ENCODE peak calls at places on chromosome 10, in seven cellular contexts. G is IMR-90; B is CD4-positive, alpha-beta T cell; H is right atrium auricular region; J is thoracic aorta; T is stomach; A is AG04450. K is an unnamed sample. For H3K27me3 and H3K9me3, the result is how much of the 10 kb centered on the place peaks cover.

GRCh38 chr10:37520488-37520887 is 336.9 kb downstream of the ZNF248 start:
- DNase-seq in A (no peak), G (no peak), B (no peak), H (no peak), T (no peak), J (no peak), K (no peak)

GRCh38 chr10:51047857-51048256 is 26.4 kb upstream of the PRKG1 start:
- DNase-seq in H (no peak), J (no peak), A (no peak), T (no peak), G (no peak), B (no peak), K (no peak)

GRCh38 chr10:110870823-110871235 is 899 bp upstream of the PDCD4 start:
- DNase-seq in H (no peak), T (no peak), J (no peak), B (no peak), G (no peak), A (no peak), K (no peak)

GRCh38 chr10:52540479-52540984 is 226.5 kb downstream of the DKK1 start:
- DNase-seq in A (no peak), G (no peak), H (no peak), B (no peak), T (no peak), J (no peak), K (no peak)

GRCh38 chr10:13439771-13440708 is 88.8 kb downstream of the BEND7 start:
- DNase-seq in G (no peak), J (no peak), A (no peak), H (peak), T (peak), B (peak), K (peak)

GRCh38 chr10:12130237-12130872 is 878 bp downstream of the SEC61A2 start:
- DNase-seq in G (peak), T (no peak), B (no peak), H (no peak), A (peak), J (no peak), K (peak)

GRCh38 chr10:101226888-101227736 is 2.2 kb downstream of the LBX1 start:
- DNase-seq in J (no peak), T (no peak), B (no peak), G (no peak), A (no peak), H (no peak), K (no peak)

GRCh38 chr10:35606423-35606822 is 1.3 kb downstream of the GJD4 start:
- DNase-seq in G (peak), A (no peak), J (no peak), H (no peak), B (no peak), T (no peak), K (no peak)

GRCh38 chr10:484925-485661 is 204.4 kb downstream of the DIP2C start:
- DNase-seq in A (no peak), H (peak), B (peak), G (no peak), J (no peak), T (peak), K (peak)

GRCh38 chr10:66910676-66911075 is 15.2 kb upstream of the LRRTM3 start:
- DNase-seq in A (no peak), G (no peak), H (no peak), B (no peak), T (no peak), J (no peak), K (no peak)

GRCh38 chr10:97821308-97822038 is 28.2 kb upstream of the GOLGA7B start:
- DNase-seq in T (no peak), H (no peak), A (no peak), B (no peak), G (no peak), J (no peak), K (peak)
- H3K27me3 ChIP-seq in T (under half), H (under half), A (under half), B (under half), G (under half), J (under half), K (under half)

DNA sequence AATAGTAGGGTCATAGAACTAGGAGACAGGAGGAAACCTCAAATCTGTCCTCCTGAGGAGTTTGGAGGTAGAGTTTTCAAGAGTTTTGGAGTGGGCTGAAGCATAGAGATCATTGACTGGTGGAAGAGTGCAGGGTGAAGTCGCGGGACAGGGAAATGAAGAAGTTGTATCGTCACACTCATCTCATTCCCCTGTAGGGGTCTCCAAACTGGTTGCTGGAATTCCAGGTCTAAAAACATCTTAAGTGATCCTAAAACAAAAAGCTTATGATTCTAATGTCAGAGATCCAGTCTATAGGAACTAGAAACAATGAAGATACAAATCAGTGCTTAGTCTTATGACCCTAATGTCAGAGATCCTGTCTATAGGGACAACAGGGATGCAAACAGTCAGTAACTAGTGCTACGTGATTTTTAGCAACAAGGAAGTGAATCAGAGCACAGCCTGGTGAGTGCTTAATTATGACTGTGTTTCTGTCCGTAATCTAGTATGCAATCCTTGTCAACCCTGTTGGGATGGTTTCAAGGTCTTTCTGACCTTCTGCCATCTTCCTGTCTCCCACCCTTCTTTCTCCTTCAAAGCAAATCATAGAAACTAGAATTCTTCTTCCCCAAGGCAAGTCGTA is 139.4 kb downstream of the SKIDA1 start:
- DNase-seq in H (no peak), T (no peak), G (no peak), J (no peak), B (no peak), A (no peak), K (no peak)
- TF ChIP-seq CTCF in H (no peak), T (no peak), G (no peak), J (no peak), B (no peak), A (no peak), K (no peak)

GRCh38 chr10:105726149-105726548 is 1085.1 kb downstream of the SORCS3 start:
- DNase-seq in T (no peak), B (no peak), H (no peak), A (no peak), J (no peak), G (no peak), K (no peak)
- H3K9me3 ChIP-seq in T (under half), B (under half), H (under half), A (under half), J (under half), G (under half), K (under half)

GRCh38 chr10:133167693-133168616 is 7.9 kb downstream of the KNDC1 start:
- DNase-seq in G (no peak), A (no peak), T (no peak), H (no peak), J (no peak), B (no peak), K (no peak)
- H3K27me3 ChIP-seq in G (under half), A (under half), T (under half), H (under half), J (under half), B (under half), K (under half)

GRCh38 chr10:121696854-121697253 is 98.6 kb upstream of the FGFR2 start:
- DNase-seq in G (no peak), H (no peak), B (no peak), T (peak), A (no peak), J (no peak), K (no peak)
- TF ChIP-seq CTCF in G (no peak), H (no peak), B (no peak), T (peak), A (peak), J (peak), K (peak)

DNA sequence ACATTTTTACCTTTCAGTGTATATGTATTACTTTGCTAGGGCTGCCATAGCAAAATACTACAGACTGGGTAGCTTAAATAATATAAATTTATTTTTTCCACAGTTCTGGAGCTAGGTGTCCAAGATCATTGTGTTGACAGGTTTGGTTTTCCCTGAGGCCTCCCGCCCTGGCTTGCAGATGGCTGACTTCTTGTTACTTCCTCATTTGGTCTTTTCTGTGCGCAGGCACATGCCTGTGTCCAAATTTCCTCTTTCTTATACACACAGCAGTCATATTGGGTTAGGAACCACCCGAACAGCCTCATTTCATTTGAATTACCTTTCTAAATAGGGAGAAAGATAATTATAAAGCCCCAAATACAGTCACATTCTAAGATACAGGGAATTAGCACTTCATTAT is 521.6 kb upstream of the SORCS1 start:
- DNase-seq in A (no peak), B (no peak), G (no peak), T (no peak), J (no peak), H (no peak), K (peak)
- H3K9me3 ChIP-seq in A (under half), B (under half), G (under half), T (under half), J (under half), H (under half), K (under half)

DNA sequence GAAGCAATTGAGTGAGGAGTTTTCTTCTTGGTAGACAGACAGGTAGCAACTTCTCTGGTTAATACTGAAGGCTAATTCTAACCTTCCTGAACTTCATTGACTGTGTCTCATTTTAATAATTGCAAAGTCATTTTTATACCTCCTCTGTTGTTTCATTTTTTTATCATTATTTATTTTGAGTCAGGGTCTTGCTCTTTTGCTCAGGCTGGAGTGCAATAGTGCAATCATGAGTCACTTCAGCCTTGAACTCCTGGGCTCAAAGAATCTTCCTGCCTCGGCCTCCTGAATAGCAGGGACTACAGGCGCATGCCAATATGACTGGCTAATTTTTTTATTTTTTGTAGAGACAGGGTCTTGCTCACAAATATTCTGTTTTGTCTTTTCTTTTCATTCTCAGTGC is 45.4 kb downstream of the APBB1IP start:
- DNase-seq in B (no peak), G (no peak), H (no peak), A (no peak), J (no peak), T (no peak), K (no peak)
- H3K27me3 ChIP-seq in B (under half), G (under half), H (under half), A (under half), J (under half), T (under half), K (under half)

GRCh38 chr10:123603130-123603529 is 63.0 kb upstream of the GPR26 start:
- DNase-seq in J (no peak), G (no peak), T (no peak), A (no peak), H (no peak), B (no peak), K (no peak)

GRCh38 chr10:123606955-123607354 is 59.2 kb upstream of the GPR26 start:
- DNase-seq in T (no peak), B (no peak), A (no peak), H (no peak), G (no peak), J (no peak), K (no peak)

GRCh38 chr10:123607386-123607785 is 58.8 kb upstream of the GPR26 start:
- DNase-seq in T (no peak), A (no peak), H (no peak), B (no peak), G (no peak), J (no peak), K (no peak)

GRCh38 chr10:123608047-123608446 is 58.1 kb upstream of the GPR26 start:
- DNase-seq in T (no peak), B (no peak), J (no peak), A (no peak), G (no peak), H (no peak), K (no peak)

DNA sequence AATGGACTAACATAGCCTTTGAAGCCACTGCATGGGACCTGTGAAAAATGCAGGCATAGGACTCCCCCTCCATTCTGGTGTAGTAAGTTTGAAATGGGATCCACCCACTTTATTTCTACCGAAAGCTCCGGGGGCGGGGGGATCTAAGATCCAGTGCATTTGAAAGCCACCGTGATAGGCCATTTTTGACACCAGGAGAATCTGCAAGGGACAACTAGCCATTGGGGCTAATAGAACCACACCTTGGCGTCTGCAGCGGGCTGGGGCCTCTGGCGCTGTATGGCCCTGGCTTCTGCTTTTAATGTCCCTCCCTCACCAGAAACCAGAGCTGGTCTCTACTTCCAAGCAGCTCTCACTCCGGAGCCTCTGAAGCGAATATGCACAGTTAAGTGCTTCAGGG is 60.1 kb upstream of the GPR26 start:
- DNase-seq in G (no peak), A (no peak), H (no peak), J (no peak), B (no peak), T (no peak), K (no peak)
- TF ChIP-seq CTCF in G (no peak), A (no peak), H (no peak), J (no peak), B (no peak), T (no peak), K (no peak)